ENCODE peak calls at places on chromosomes 16 and 17, in four cellular contexts. M is stomach, W is HCT116, G is vagina. H is an unnamed sample.

GRCh38 chr16:15055141-15056053 is 477 bp downstream of the NTAN1 start:
- DNase-seq in M (no peak), W (no peak), G (no peak), H (peak; percentile 66)

GRCh38 chr16:53829186-53829747 is 125.3 kb downstream of the FTO start:
- DNase-seq in M (no peak), W (no peak), G (no peak), H (no peak)

GRCh38 chr17:17176341-17176740 is 29.8 kb downstream of the PLD6 start:
- DNase-seq in M (no peak), W (no peak), G (no peak), H (no peak)

GRCh38 chr17:75129576-75129975 is 2.0 kb downstream of the NT5C start:
- DNase-seq in M (no peak), W (no peak), G (no peak), H (no peak)

GRCh38 chr16:57297856-57298255 is 13.4 kb upstream of the PLLP start:
- DNase-seq in M (no peak), W (no peak), G (no peak), H (no peak)

GRCh38 chr17:61122356-61122913 is 277.2 kb upstream of the TBX2 start:
- DNase-seq in M (no peak), W (no peak), G (no peak), H (no peak)

GRCh38 chr16:15961060-15961511 is 11.7 kb downstream of the ABCC1 start:
- DNase-seq in M (no peak), W (no peak), G (no peak), H (no peak)

GRCh38 chr17:21042434-21043295 is at the start of gene USP22:
- DNase-seq in M (peak; percentile 31), W (no peak), G (no peak), H (peak; percentile 81)

GRCh38 chr17:64992325-64992802 is 64.2 kb downstream of the GNA13 start:
- DNase-seq in M (no peak), W (peak; percentile 97), G (no peak), H (no peak)

GRCh38 chr16:82703156-82703555 is 76.4 kb downstream of the CDH13 start:
- DNase-seq in M (no peak), W (no peak), G (no peak), H (no peak)

GRCh38 chr16:53872248-53873221 is 168.6 kb downstream of the FTO start:
- DNase-seq in M (no peak), W (no peak), G (no peak), H (no peak)

GRCh38 chr16:1989826-1990335 is at the start of gene SYNGR3:
- DNase-seq in M (no peak), W (no peak), G (no peak), H (no peak)

GRCh38 chr17:31780436-31780835 is 78.6 kb downstream of the COPRS start:
- DNase-seq in M (no peak), W (no peak), G (no peak), H (no peak)
- TF ChIP-seq POLR2A in M (no peak), W (no peak), G (no peak), H (no peak)

GRCh38 chr17:43024407-43025289 is at the start of gene RND2:
- DNase-seq in M (peak; percentile 76), W (peak; percentile 91), G (no peak), H (peak; percentile 91)
- TF ChIP-seq POLR2AphosphoS5 in M (no peak), W (peak; percentile 57), G (peak; percentile 89), H (no peak)

DNA sequence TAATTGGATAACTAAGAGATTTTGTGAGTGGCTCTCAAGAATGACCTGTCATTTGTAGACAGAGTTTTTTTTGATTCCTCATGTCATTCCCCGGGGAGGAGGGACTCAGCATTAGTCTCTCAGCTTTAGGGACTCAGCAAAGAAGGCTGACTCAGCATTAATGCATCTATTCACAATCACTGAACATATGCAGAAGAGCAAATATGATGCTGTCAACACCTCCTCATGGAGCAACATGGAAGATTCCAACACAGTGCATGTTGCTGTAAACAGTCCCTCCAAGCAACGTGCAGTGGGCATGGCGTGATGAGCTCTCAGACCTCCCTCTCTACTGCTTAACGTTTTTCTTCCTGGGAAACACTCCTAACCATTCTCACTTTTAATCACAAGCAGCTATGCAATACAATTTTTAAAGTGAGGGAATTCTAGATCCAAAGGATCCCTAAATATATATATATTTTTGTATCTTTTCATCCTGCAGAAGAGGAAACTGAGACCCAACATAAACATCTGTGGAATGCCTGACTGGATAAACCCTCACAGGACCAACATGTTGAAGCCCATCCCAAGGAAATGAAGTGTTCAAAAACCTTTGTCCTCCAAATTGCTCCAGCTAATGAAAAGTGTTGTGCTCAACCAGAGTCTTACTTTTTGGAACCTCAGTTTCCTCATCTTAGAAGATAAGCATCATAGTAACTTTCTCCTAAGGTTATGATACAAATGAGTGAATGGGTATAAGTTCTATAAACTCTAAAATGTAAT is 38.9 kb downstream of the TMEM100 start:
- DNase-seq in M (no peak), W (no peak), G (no peak), H (no peak)
- TF ChIP-seq POLR2A in M (no peak), W (no peak), G (no peak), H (no peak)

DNA sequence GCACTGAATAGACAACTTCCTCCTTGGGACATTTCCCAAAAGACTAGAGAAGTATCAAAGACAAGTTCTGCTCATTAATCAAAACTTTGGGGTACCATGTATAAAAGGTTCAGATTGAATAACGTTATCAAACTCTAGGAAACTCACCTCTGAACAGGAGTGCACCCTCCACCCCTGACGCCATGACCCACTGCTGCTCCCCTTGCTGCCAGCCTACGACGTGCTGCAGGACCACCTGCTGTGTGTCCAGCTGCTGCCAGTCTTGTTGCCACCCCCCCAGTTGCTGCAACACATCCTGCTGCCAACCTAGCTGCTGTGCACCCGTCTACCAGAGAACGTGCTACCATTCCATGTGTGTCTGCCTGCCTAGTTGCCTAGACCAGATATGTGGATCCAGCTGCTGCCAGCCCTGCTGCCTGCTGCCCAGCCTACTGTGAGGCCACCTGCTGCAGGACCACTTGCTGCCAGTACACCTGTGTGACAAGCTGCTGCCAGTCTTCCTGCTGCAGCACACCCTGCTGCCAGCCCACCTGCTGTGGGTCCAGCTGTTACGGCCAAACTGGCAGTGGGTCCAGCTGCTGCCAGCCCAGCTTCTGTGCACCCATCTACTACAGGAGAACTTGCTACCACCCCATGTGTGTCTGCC is 13.8 kb upstream of the KRTAP9-2 start:
- DNase-seq in M (no peak), W (no peak), G (no peak), H (no peak)
- TF ChIP-seq POLR2AphosphoS5 in M (no peak), W (no peak), G (no peak), H (no peak)

DNA sequence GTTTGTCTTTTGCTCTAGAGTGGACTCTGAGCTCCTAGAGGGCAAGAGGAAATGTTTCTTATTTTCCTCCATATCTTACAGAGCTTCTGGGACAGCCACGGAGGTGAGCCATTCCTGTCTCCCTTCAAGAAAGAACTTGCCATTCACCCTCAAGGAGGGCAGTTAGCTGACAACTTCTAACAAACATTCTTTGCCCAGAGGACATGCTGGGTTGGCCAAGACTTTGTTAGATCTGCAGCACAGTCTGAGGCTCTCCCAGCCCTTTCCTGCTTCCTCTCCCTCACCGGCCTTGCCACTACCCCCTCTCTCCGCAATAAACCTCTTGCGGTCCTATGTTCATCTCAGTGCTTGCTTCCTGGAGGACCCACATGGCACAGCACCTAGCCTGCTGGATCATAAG is 2.5 kb upstream of the MYCBPAP start:
- DNase-seq in M (no peak), W (no peak), G (no peak), H (no peak)
- TF ChIP-seq POLR2A in M (no peak), W (no peak), G (no peak), H (no peak)

DNA sequence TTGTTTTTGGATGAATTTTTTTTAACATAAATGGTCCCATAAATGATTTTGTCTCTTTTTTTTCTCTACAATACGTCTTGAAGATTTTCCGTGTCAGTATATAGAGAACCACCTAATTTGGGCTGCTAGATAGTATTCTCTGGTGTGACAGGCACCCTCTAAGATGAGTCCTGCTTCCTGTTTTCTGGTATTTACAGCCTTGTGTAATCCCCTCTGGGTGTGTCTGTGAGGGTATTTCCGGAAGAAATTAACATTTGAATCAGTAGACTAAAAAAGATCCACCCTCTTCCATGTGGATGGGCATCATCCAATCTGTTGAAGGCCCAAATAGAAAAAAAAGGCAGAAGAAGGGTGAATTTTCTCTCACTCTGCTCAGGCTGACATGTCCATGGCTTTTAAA is 119.7 kb upstream of the RBBP6 start:
- DNase-seq in M (no peak), W (no peak), G (no peak), H (no peak)
- TF ChIP-seq POLR2AphosphoS5 in M (no peak), W (no peak), G (no peak), H (no peak)

DNA sequence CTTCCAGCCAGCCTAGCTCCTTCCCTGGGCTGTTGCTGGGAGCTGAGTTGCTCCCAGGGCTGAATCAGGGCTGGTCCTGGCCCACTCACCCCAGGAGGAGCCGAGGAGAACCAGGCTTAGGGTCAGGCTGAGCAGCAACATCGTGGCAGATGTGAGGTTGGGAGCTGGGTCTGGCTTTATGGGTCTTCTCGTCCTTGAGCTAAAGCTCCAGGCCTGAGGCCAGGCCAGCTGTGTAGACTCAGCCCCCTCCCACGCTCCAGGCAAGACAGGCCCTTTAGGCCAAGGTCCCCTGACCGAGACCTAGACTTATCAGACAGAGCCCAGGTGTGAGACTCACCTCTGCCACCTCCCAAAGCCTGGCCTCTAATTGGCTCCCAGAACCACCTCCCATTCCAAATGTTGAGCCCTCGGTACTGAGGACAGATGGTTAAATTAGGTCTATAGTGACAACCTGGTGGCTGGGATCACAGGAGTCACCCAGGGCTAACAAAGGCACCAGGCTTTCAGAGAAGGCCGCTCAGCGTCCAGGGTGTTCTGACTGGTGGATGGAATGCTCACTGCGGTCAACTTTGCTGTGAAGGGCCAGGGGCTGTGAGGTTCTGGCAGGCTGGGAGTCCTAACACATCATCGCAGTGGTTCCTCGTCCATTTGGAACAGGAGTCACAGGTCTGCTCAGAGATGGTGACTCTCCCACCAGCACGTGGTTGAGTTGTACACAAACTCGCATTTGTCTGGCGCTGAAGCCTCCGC is at the start of gene CTRL:
- DNase-seq in M (no peak), W (no peak), G (no peak), H (no peak)
- TF ChIP-seq POLR2A in M (no peak), W (no peak), G (no peak), H (peak; percentile 38)

DNA sequence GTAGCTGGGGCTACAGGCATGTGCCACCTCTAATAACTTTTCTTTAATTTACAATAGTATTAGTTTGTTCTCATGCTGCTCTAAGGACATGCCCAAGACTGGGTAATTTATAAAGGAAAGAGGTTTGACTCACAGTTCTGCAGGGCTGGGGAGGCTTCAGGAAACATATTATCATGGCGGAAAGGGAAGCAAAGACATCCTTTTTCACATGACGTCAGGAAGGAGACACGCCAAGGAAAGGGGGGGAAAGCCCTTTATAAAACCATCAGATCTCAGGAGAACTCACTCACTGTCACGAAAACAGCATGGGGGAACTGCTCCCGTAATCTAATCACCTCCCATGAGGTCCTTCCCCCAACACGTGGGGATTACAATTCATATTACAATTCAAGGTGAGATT is 18.3 kb downstream of the IL4R start:
- DNase-seq in M (no peak), W (no peak), G (no peak), H (no peak)
- TF ChIP-seq POLR2AphosphoS5 in M (no peak), W (no peak), G (no peak), H (no peak)